ENCODE peak calls at places on chromosomes 4 and X, in four cellular contexts. C is GM12864, F is AG04449, T is epithelial cell of proximal tubule. Y is an unnamed sample.

GRCh38 chr4:161148051-161148450 is 1015.7 kb downstream of the FSTL5 start:
- DNase-seq in F (no peak), C (no peak), T (no peak), Y (no peak)

GRCh38 chr4:102828497-102828808 is 1.1 kb upstream of the UBE2D3 start:
- DNase-seq in F (no peak), C (no peak), T (no peak), Y (no peak)

GRCh38 chrX:152904151-152905080 is 6.5 kb downstream of the ZNF185 start:
- DNase-seq in F (peak), T (no peak), C (no peak), Y (peak)

GRCh38 chrX:11970935-11971334 is 167.3 kb upstream of the FRMPD4 start:
- DNase-seq in T (no peak), C (no peak), F (no peak), Y (no peak)

GRCh38 chr4:5004496-5004895 is 14.8 kb downstream of the CYTL1 start:
- DNase-seq in T (no peak), F (no peak), C (no peak), Y (no peak)

GRCh38 chrX:1610166-1610565 is 4.7 kb upstream of the ASMT start:
- DNase-seq in F (no peak), C (no peak), T (no peak), Y (no peak)

GRCh38 chrX:70133303-70134115 is at the start of gene IGBP1:
- DNase-seq in F (peak), C (peak), T (no peak), Y (peak)

GRCh38 chr4:32423267-32423666 is 1703.1 kb downstream of the PCDH7 start:
- DNase-seq in T (no peak), F (no peak), C (no peak), Y (no peak)

GRCh38 chr4:155237567-155237966 is 29.1 kb downstream of the NPY2R start:
- DNase-seq in T (no peak), F (no peak), C (no peak), Y (no peak)

GRCh38 chrX:16573781-16574180 is 76.2 kb upstream of the S100G start:
- DNase-seq in T (no peak), F (peak), C (no peak), Y (no peak)

GRCh38 chr4:163663454-163664225 is 169.2 kb downstream of the TMA16 start:
- DNase-seq in F (no peak), T (no peak), C (peak), Y (no peak)

GRCh38 chr4:1360423-1361283 is 13.6 kb downstream of the UVSSA start:
- DNase-seq in T (no peak), C (no peak), F (no peak), Y (no peak)

GRCh38 chrX:1334854-1335253 is 1.7 kb upstream of the IL3RA start:
- DNase-seq in T (no peak), C (no peak), F (no peak), Y (no peak)

GRCh38 chrX:370963-371745 is 15.6 kb downstream of the PPP2R3B start:
- DNase-seq in F (no peak), C (no peak), T (no peak), Y (no peak)

GRCh38 chr4:65310586-65310985 is 359.7 kb downstream of the EPHA5 start:
- DNase-seq in F (no peak), C (no peak), T (no peak), Y (no peak)

GRCh38 chrX:68792083-68792482 is 36.7 kb upstream of the EFNB1 start:
- DNase-seq in C (no peak), F (no peak), T (no peak), Y (no peak)

GRCh38 chr4:106601519-106601918 is 232.9 kb upstream of the GIMD1 start:
- DNase-seq in F (no peak), C (no peak), T (no peak), Y (no peak)

GRCh38 chrX:150352581-150352980 is 10.5 kb upstream of the MAMLD1 start:
- DNase-seq in T (no peak), F (no peak), C (no peak), Y (no peak)

GRCh38 chrX:48613502-48614160 is 16.3 kb downstream of the WDR13 start:
- DNase-seq in T (no peak), C (no peak), F (no peak), Y (no peak)

GRCh38 chr4:3676907-3677495 is 89.2 kb upstream of the ADRA2C start:
- DNase-seq in F (no peak), C (no peak), T (no peak), Y (no peak)

GRCh38 chr4:137015759-137016409 is 516.4 kb downstream of the PCDH18 start:
- DNase-seq in C (no peak), F (no peak), T (no peak), Y (no peak)

GRCh38 chr4:99945718-99946345 is 586 bp downstream of the DNAJB14 start:
- DNase-seq in F (no peak), C (no peak), T (no peak), Y (no peak)

GRCh38 chr4:121239951-121240350 is 75.8 kb upstream of the TNIP3 start:
- DNase-seq in F (no peak), T (no peak), C (no peak), Y (no peak)

GRCh38 chrX:71107762-71108360 is 1.3 kb upstream of the CXorf65 start:
- DNase-seq in T (no peak), C (no peak), F (no peak), Y (no peak)

GRCh38 chr4:113978561-113979156 is 788 bp downstream of the ARSJ start:
- DNase-seq in C (no peak), F (no peak), T (no peak), Y (no peak)

GRCh38 chr4:94927696-94928095 is 169.9 kb downstream of the BMPR1B start:
- DNase-seq in T (no peak), F (peak), C (no peak), Y (no peak)

GRCh38 chrX:32774966-32775365 is 436.4 kb downstream of the DMD start:
- DNase-seq in F (no peak), T (no peak), C (no peak), Y (no peak)

GRCh38 chr4:182384496-182385155 is 141.4 kb downstream of the TENM3 start:
- DNase-seq in C (no peak), T (no peak), F (no peak), Y (no peak)

GRCh38 chrX:72461766-72462165 is 110.9 kb downstream of the HDAC8 start:
- DNase-seq in T (no peak), F (no peak), C (no peak), Y (no peak)

GRCh38 chr4:104967034-104967401 is 179.7 kb upstream of the TET2 start:
- DNase-seq in T (no peak), C (no peak), F (no peak), Y (no peak)

GRCh38 chrX:26466387-26466786 is 250.4 kb downstream of the MAGEB5 start:
- DNase-seq in C (no peak), F (no peak), T (no peak), Y (no peak)

GRCh38 chr4:182207806-182208483 is 35.3 kb upstream of the TENM3 start:
- DNase-seq in T (peak), F (peak), C (no peak), Y (peak)

GRCh38 chr4:78756721-78757120 is 19.4 kb upstream of the BMP2K start:
- DNase-seq in T (no peak), F (no peak), C (no peak), Y (no peak)

GRCh38 chr4:78749972-78750727 is 26.0 kb upstream of the BMP2K start:
- DNase-seq in F (no peak), T (no peak), C (peak), Y (no peak)

GRCh38 chr4:78749258-78749971 is 26.7 kb upstream of the BMP2K start:
- DNase-seq in F (no peak), C (no peak), T (no peak), Y (no peak)

GRCh38 chr4:78754872-78755271 is 21.3 kb upstream of the BMP2K start:
- DNase-seq in C (no peak), T (no peak), F (no peak), Y (no peak)

DNA sequence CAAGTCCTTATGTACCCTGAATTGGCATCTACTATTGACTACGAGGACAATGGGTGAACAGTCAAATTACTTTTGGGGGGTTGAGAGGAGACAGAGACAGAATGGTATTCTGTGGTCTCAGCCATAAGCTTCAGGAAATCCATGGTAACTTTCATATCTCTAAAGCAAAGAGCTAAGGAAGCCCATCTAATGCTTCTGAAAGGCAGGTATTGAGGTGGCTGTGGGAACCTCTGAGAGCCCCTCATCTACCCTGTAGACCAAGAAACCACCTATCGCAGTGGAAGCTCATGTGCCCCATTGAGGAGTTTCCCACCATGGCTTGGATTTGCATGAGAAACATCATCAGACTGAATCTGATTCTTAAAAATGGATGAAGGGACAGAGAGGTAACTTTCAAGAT is 23.1 kb upstream of the BMP2K start:
- DNase-seq in C (no peak), T (no peak), F (no peak), Y (no peak)
- TF ChIP-seq CTCF in C (no peak), T (no peak), F (no peak), Y (no peak)

GRCh38 chr4:44674471-44674870 is 3.7 kb upstream of the GUF1 start:
- DNase-seq in T (no peak), F (no peak), C (no peak), Y (no peak)
- TF ChIP-seq CTCF in T (peak), F (no peak), C (peak), Y (no peak)

DNA sequence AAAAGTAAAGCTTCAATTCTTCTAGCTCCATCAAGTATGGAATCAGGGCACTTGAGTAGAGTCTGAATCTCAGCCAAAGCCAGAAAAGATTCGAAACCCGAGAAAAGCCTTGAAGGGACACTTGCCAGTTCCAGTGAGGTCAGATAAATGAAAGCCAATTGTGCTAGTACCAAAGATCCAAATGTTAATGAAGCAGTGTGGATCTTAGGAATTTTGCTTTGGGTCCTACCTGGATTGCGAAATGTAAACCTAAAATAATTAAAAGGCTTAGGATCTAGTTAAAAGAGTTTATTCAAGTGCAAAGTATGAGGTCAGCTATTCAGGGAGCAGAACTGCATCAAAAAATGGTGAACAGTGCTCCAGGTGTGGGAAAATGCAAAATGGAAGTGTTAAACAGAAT is 552.6 kb downstream of the NAP1L3 start:
- DNase-seq in C (no peak), T (no peak), F (no peak), Y (no peak)
- TF ChIP-seq CTCF in C (no peak), T (no peak), F (no peak), Y (no peak)

GRCh38 chr4:138522366-138522765 is 280.2 kb upstream of the SLC7A11 start:
- DNase-seq in F (no peak), T (no peak), C (no peak), Y (no peak)
- TF ChIP-seq CTCF in F (peak), T (peak), C (peak), Y (peak)

DNA sequence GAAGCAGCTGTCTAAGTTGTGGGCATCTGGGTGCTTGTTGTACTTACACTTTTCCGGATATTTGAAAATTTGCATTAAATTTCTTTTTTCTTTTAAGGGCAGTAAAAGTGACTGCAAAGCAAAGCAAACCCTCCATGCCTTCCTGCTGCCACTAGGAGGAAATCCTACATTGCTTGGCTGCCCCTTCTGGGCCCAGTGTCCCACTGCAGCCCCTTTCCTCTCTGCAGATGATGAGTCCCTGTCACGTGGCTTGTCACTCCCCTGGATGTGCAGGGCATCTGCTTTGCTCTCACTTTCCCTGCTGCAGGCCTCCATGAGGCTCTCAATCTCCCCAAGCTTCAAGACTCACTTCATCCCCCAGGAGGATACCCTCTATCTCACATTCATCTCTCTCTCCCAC is 12.7 kb downstream of the TSR2 start:
- DNase-seq in C (no peak), F (no peak), T (no peak), Y (no peak)
- TF ChIP-seq CTCF in C (peak), F (peak), T (peak), Y (peak)

GRCh38 chrX:24149346-24150050 is at the start of gene ZFX:
- DNase-seq in F (no peak), T (no peak), C (no peak), Y (no peak)
- TF ChIP-seq CTCF in F (no peak), T (no peak), C (no peak), Y (no peak)

GRCh38 chr4:77599378-77599777 is 6.2 kb upstream of the CXCL13 start:
- DNase-seq in F (no peak), C (no peak), T (no peak), Y (no peak)
- TF ChIP-seq CTCF in F (peak), C (peak), T (peak), Y (peak)

DNA sequence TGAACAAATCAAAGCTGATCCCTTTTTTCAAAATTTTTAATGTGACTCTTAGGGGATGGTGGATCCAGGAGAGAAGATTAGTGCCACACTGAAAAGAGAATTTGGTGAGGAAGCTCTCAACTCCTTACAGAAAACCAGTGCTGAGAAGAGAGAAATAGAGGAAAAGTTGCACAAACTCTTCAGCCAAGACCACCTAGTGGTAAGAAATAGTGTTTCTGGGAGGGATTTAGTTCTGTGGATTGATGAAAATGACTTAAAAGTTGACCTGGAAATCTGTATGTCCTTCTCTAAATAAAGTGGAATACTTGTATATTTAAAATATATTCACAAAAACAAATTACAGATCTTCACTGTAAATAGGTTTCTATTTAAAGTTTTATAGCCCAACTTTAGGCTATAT is 29.2 kb downstream of the NUDT9 start:
- DNase-seq in C (no peak), T (no peak), F (no peak), Y (no peak)
- TF ChIP-seq CTCF in C (peak), T (peak), F (no peak), Y (peak)

DNA sequence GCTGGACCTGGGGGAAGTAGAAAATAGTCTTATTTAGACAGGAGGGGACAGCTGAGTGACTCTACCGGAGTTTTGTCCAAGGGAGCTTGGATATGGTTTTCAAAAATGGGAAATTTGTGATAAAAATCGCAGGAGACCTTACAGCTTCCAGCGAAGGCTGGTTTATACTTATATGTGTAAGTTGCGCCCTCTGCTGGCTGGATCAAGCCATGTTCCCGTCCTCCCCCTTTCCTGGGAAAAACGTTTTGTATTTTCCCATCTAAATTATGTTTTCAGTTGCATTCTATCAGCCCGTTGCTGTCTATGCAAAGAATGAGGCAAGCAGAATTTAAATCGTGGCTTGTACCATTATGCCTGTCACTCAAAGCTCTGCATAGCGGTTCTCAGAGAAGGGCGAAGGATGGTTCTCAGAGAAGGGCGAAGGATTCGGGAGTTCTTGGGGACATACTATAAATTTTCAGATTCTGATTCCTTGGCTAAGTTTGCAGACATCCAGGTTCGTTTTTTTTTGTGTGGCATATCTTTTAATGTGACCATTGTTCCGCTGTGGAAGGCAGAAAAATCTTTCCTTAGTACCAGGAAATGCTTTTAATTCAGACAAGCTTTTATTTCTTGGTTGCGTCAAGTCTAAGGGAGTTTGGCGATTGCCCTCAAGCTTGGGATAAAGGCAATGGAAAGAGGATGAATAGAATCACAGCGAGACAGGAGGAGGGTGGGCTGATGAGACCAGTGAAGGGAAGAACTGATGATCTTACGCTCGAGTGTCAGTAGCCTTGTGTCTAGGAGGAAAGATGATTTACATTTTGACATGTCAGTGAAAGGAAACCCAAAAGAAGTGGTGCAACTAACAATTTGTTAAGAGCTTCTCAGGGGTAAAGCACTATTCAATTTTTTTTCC is 128.5 kb upstream of the ARX start:
- DNase-seq in F (no peak), C (no peak), T (no peak), Y (no peak)
- TF ChIP-seq CTCF in F (peak), C (peak), T (peak), Y (peak)